ENCODE peak calls at places on chromosomes 3 and 15, in nine cellular contexts. M is suprapubic skin; Y is GM04504; A is A172; P is GM06990; W is stimulated activated naive CD8-positive, alpha-beta T cell treated with anti-CD3 and anti-CD28 coated beads, Interleukin-15, Interleukin-2, amounts not matched to agents 100 U/mL and 50 U/mL, for 24 hours; X is psoas muscle; G is fibroblast of lung; F is CD8-positive, alpha-beta memory T cell. L is an unnamed sample.

GRCh38 chr15:42060797-42061196 is 33.6 kb downstream of the PLA2G4D start:
- DNase-seq in Y (no peak), X (no peak), F (no peak), M (no peak), W (no peak), P (no peak), G (no peak), A (no peak), L (no peak)

GRCh38 chr3:112341386-112341785 is 8.4 kb downstream of the CD200 start:
- DNase-seq in F (no peak), M (no peak), X (no peak), Y (no peak), G (no peak), P (no peak), W (no peak), A (no peak), L (no peak)

GRCh38 chr15:63504979-63505841 is 817 bp downstream of the USP3 start:
- DNase-seq in F (peak; percentile 60), W (peak; percentile 62), P (peak; percentile 63), Y (no peak), X (peak; percentile 51), M (no peak), G (peak; percentile 62), A (peak; percentile 44), L (peak; percentile 74)

GRCh38 chr15:101407439-101407838 is 82.1 kb downstream of the PCSK6 start:
- DNase-seq in Y (no peak), A (no peak), P (peak; percentile 29), X (no peak), F (no peak), G (no peak), W (peak; percentile 8), M (peak; percentile 12), L (no peak)

GRCh38 chr3:16614033-16615031 is 9.1 kb upstream of the DAZL start:
- DNase-seq in Y (peak; percentile 7), X (no peak), G (peak; percentile 16), P (no peak), A (no peak), F (no peak), W (no peak), M (no peak), L (no peak)

GRCh38 chr3:178741020-178741419 is 204.8 kb downstream of the KCNMB2 start:
- DNase-seq in P (no peak), X (no peak), Y (no peak), A (no peak), G (no peak), F (no peak), W (no peak), M (no peak), L (no peak)

GRCh38 chr15:23866832-23867231 is 179.7 kb upstream of the NDN start:
- DNase-seq in F (no peak), W (no peak), A (no peak), M (no peak), X (no peak), P (no peak), Y (no peak), G (peak; percentile 17), L (no peak)

GRCh38 chr3:141368062-141368924 is at the start of gene ZBTB38:
- DNase-seq in X (peak; percentile 93), A (peak; percentile 97), G (peak; percentile 96), M (peak; percentile 94), W (no peak), Y (peak; percentile 90), P (peak; percentile 79), F (no peak), L (peak; percentile 76)

GRCh38 chr3:120102674-120103073 is 8.4 kb upstream of the GSK3B start:
- DNase-seq in A (no peak), W (no peak), X (no peak), G (no peak), Y (no peak), P (no peak), M (no peak), F (no peak), L (no peak)